ENCODE peak calls at places on chromosomes 5 and 9, in nine cellular contexts. X is hepatocyte, W is NCI-H1105 treated with DMSO at 0.1 percent for 48 hours, L is psoas muscle, T is pancreas, G is SK-N-DZ, H is AG04450, Q is body of pancreas, M is caudate nucleus. Y is an unnamed sample.

GRCh38 chr9:108866001-108866420 is 3.9 kb downstream of the ACTL7A start:
- DNase-seq in X (no peak), W (no peak), L (no peak), T (no peak), G (no peak), H (no peak), Q (no peak), M (no peak), Y (no peak)

GRCh38 chr5:138096997-138097828 is 13.4 kb downstream of the WNT8A start:
- DNase-seq in X (no peak), W (no peak), L (no peak), T (no peak), G (no peak), H (no peak), Q (no peak), M (no peak), Y (no peak)

GRCh38 chr5:55593115-55593472 is 58.3 kb upstream of the PLPP1 start:
- DNase-seq in X (no peak), W (peak), L (no peak), T (no peak), G (no peak), H (no peak), Q (no peak), M (no peak), Y (no peak)

GRCh38 chr9:93183663-93184438 is at the start of gene WNK2:
- DNase-seq in X (peak), W (peak), L (peak), T (peak), G (no peak), H (no peak), Q (peak), M (no peak), Y (no peak)

GRCh38 chr9:121708768-121709488 is 57.5 kb downstream of the DAB2IP start:
- DNase-seq in X (no peak), W (no peak), L (peak), T (no peak), G (no peak), H (no peak), Q (no peak), M (no peak), Y (peak)

GRCh38 chr5:126837907-126838539 is 61.1 kb downstream of the LMNB1 start:
- DNase-seq in X (no peak), W (no peak), L (no peak), T (no peak), G (no peak), H (no peak), Q (no peak), M (no peak), Y (no peak)

GRCh38 chr9:104890433-104890770 is 37.6 kb downstream of the ABCA1 start:
- DNase-seq in X (no peak), W (no peak), L (no peak), T (no peak), G (no peak), H (no peak), Q (no peak), M (no peak), Y (no peak)

GRCh38 chr9:89022902-89023301 is 31.6 kb downstream of the S1PR3 start:
- DNase-seq in X (peak), W (no peak), L (no peak), T (no peak), G (no peak), H (no peak), Q (no peak), M (no peak), Y (no peak)

GRCh38 chr5:178121450-178122276 is 8.3 kb downstream of the N4BP3 start:
- DNase-seq in X (no peak), W (no peak), L (no peak), T (peak), G (peak), H (no peak), Q (no peak), M (no peak), Y (no peak)

GRCh38 chr9:83081846-83082245 is 18.9 kb upstream of the RASEF start:
- DNase-seq in X (no peak), W (peak), L (no peak), T (no peak), G (no peak), H (no peak), Q (no peak), M (no peak), Y (no peak)

GRCh38 chr5:131997026-131997726 is 14.3 kb downstream of the ACSL6 start:
- DNase-seq in X (no peak), W (no peak), L (no peak), T (no peak), G (no peak), H (no peak), Q (no peak), M (no peak), Y (no peak)

GRCh38 chr9:13267743-13268142 is 11.7 kb downstream of the MPDZ start:
- DNase-seq in X (peak), W (no peak), L (no peak), T (no peak), G (no peak), H (no peak), Q (no peak), M (no peak), Y (no peak)